ENCODE peak calls at places on chromosomes 5 and 9, in five cellular contexts. L is ovary, V is Peyer's patch, U is thyroid gland, J is mucosa of descending colon. B is an unnamed sample. For H3K4me1, the result is how much of the 10 kb centered on the place peaks cover.

GRCh38 chr5:118121258-118121657 is 867.1 kb downstream of the DTWD2 start:
- DNase-seq in U (no peak), J (no peak), V (no peak), L (no peak), B (no peak)

GRCh38 chr5:14581333-14581890 is at the start of gene OTULINL:
- DNase-seq in J (peak), L (peak), V (peak), U (peak), B (peak)

GRCh38 chr5:96090205-96090604 is 128.6 kb upstream of the ELL2 start:
- DNase-seq in L (no peak), V (no peak), U (no peak), J (no peak), B (no peak)

GRCh38 chr9:98477884-98478283 is 222.4 kb upstream of the TBC1D2 start:
- DNase-seq in L (no peak), U (no peak), J (no peak), V (no peak), B (no peak)

GRCh38 chr5:57724836-57725235 is 242.2 kb upstream of the ACTBL2 start:
- DNase-seq in L (no peak), J (no peak), V (no peak), U (no peak), B (no peak)

GRCh38 chr9:125747765-125748510 is 765 bp downstream of the PBX3 start:
- DNase-seq in U (peak), L (peak), J (peak), V (peak), B (peak)

GRCh38 chr5:171311698-171312083 is 2.6 kb downstream of the TLX3 start:
- DNase-seq in U (no peak), L (no peak), J (no peak), V (no peak), B (no peak)

GRCh38 chr5:125657936-125658335 is 765.3 kb upstream of the GRAMD2B start:
- DNase-seq in U (no peak), J (no peak), L (no peak), V (no peak), B (no peak)

GRCh38 chr9:98602839-98603238 is 105.9 kb downstream of the GABBR2 start:
- DNase-seq in U (no peak), V (no peak), L (no peak), J (no peak), B (no peak)

GRCh38 chr9:132632426-132632825 is 37.4 kb downstream of the DDX31 start:
- DNase-seq in V (no peak), U (no peak), L (no peak), J (no peak), B (no peak)

GRCh38 chr5:143758750-143759149 is 53.2 kb upstream of the HMHB1 start:
- DNase-seq in J (no peak), U (no peak), L (no peak), V (no peak), B (no peak)

GRCh38 chr5:75707911-75708509 is 9.2 kb downstream of the POC5 start:
- DNase-seq in U (no peak), L (no peak), V (no peak), J (no peak), B (no peak)

GRCh38 chr9:131410051-131410491 is 16.2 kb downstream of the PRRC2B start:
- DNase-seq in L (no peak), U (no peak), J (no peak), V (no peak), B (no peak)

GRCh38 chr9:103335461-103335860 is 340.3 kb downstream of the CYLC2 start:
- DNase-seq in U (no peak), L (no peak), V (no peak), J (no peak), B (no peak)

GRCh38 chr9:133877327-133877726 is 114.8 kb downstream of the VAV2 start:
- DNase-seq in J (no peak), U (no peak), V (no peak), L (no peak), B (no peak)

GRCh38 chr9:69412741-69413150 is 87.7 kb downstream of the ENTREP1 start:
- DNase-seq in V (no peak), U (peak), J (peak), L (peak), B (peak)

GRCh38 chr5:128279345-128279744 is 195.8 kb downstream of the SLC12A2 start:
- DNase-seq in L (no peak), U (no peak), J (no peak), V (no peak), B (no peak)

GRCh38 chr5:11904270-11904906 is at the start of gene CTNND2:
- DNase-seq in V (no peak), U (peak), L (no peak), J (peak), B (peak)

GRCh38 chr5:6556089-6556801 is 76.6 kb downstream of the NSUN2 start:
- DNase-seq in U (no peak), L (no peak), J (no peak), V (no peak), B (no peak)

GRCh38 chr9:1978941-1979340 is 36.2 kb upstream of the SMARCA2 start:
- DNase-seq in L (peak), V (no peak), U (no peak), J (peak), B (no peak)

GRCh38 chr5:83590966-83591365 is 119.4 kb downstream of the VCAN start:
- DNase-seq in L (no peak), V (no peak), J (no peak), U (no peak), B (no peak)

GRCh38 chr9:109742759-109743388 is 37.1 kb upstream of the PALM2AKAP2 start:
- DNase-seq in U (peak), L (no peak), V (no peak), J (no peak), B (no peak)

GRCh38 chr5:1507457-1507856 is 16.3 kb downstream of the LPCAT1 start:
- DNase-seq in V (peak), L (no peak), U (no peak), J (no peak), B (no peak)

GRCh38 chr9:135978650-135979461 is 17.7 kb upstream of the UBAC1 start:
- DNase-seq in L (no peak), V (no peak), U (no peak), J (no peak), B (no peak)

GRCh38 chr9:137406876-137407589 is 15.9 kb downstream of the EXD3 start:
- DNase-seq in V (peak), L (peak), J (peak), U (peak), B (peak)

GRCh38 chr5:113922343-113922742 is 408.8 kb downstream of the YTHDC2 start:
- DNase-seq in U (no peak), J (no peak), V (no peak), L (no peak), B (no peak)

GRCh38 chr5:136432705-136433104 is 67.4 kb upstream of the TRPC7 start:
- DNase-seq in J (no peak), L (no peak), U (no peak), V (no peak), B (no peak)

GRCh38 chr5:68381060-68381459 is 165.5 kb downstream of the PIK3R1 start:
- DNase-seq in V (no peak), U (no peak), L (no peak), J (no peak), B (no peak)

GRCh38 chr5:163248333-163248732 is 189.1 kb upstream of the CCNG1 start:
- DNase-seq in L (no peak), J (no peak), U (no peak), V (no peak), B (no peak)

DNA sequence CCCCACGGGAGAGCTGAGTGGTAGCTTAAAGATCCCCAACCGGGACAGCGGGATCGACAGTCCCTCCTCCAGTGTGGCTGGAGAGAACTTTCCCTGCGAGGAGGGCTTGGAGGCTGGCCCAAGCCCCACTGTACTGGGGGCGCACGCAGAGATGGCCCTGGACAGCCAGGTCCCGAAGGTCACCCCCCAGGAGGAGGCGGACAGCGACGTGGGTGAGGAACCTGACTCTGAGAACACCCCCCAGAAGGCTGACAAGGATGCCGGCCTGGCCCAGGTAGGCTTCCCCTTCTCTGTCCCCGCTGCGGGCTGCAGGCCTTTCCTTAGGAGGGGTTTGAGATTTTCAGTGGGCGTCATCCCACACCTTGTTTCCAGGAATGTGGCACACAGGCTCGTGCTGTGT is 29.1 kb downstream of the FGD3 start:
- DNase-seq in U (no peak), J (no peak), V (peak), L (no peak), B (no peak)
- H3K4me1 ChIP-seq in U (under half), J (under half), V (under half), L (under half), B (under half)

DNA sequence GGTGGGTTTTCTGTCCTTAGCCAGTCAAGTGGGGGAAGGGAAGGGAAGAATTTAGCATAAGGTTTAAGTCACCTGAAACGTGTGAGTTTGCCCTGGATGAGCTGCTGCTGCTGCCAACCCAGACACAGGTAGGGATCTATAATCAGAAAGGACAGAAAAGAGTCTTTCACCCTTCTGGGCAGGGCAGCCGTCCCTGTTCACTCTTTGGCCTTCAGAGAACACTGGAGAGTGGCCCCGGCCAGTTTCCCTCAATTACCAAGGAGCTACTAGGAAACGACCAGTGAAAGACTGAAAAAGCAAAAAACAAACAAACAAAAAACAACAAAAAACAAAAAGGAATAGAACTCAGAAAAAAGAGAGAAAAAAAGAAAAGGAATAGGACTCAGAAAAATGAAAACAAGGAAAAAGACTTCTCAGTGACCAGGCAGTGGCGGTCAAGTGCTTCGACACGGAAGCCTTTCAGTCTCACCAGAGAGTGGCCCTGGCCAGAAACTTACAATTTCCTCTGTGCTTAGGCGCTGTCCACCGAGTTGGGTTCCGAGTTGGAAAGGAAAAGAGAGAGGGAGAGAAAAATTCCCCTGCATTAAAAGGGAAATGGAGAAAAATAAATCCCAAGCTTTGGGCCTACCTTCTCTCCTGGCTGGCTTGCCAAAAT is 2.5 kb upstream of the GM2A start:
- DNase-seq in V (no peak), L (no peak), J (no peak), U (no peak), B (peak)
- H3K4me3 ChIP-seq in V (no peak), L (no peak), J (no peak), U (no peak), B (no peak)

GRCh38 chr5:122312670-122312988 is 592 bp downstream of the SNCAIP start:
- DNase-seq in V (no peak), U (peak), L (peak), J (peak), B (peak)
- H3K4me1 ChIP-seq in V (under half), U (under half), L (under half), J (under half), B (under half)

GRCh38 chr5:154646841-154647759 is 108.1 kb upstream of the LARP1 start:
- DNase-seq in L (peak), J (peak), V (peak), U (peak), B (peak)
- H3K4me3 ChIP-seq in L (peak), J (no peak), V (peak), U (no peak), B (peak)

DNA sequence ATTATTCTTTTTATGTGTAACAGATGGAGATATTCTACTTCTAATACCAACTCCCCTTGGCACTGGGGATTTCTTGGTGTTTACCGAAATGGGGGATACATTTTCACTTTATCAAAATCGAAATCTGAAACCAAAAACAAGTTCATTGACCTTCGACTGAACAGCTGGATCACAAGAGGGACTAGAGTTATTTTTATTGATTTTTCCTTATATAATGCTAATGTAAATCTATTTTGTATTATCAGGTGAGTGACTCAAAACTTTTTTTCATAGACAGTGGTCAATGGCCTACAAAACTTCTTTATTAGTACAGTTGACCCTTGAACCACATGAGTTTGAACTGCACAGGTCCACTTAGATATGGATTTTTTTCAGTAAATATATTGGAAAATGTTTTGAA is 10.2 kb downstream of the PKD2L2 start:
- DNase-seq in U (no peak), V (no peak), J (no peak), L (no peak), B (no peak)
- H3K4me1 ChIP-seq in U (under half), V (under half), J (under half), L (under half), B (under half)

GRCh38 chr5:108260105-108260857 is 121.6 kb downstream of the FBXL17 start:
- DNase-seq in L (peak), U (peak), J (peak), V (peak), B (peak)

GRCh38 chr5:108258001-108258400 is 123.9 kb downstream of the FBXL17 start:
- DNase-seq in J (no peak), V (no peak), U (no peak), L (no peak), B (no peak)

GRCh38 chr5:108259306-108259705 is 122.6 kb downstream of the FBXL17 start:
- DNase-seq in V (no peak), J (no peak), L (no peak), U (no peak), B (no peak)

GRCh38 chr5:108263338-108263737 is 118.6 kb downstream of the FBXL17 start:
- DNase-seq in V (no peak), U (no peak), J (no peak), L (no peak), B (no peak)

GRCh38 chr5:108260858-108261170 is 121.1 kb downstream of the FBXL17 start:
- DNase-seq in U (no peak), J (no peak), L (no peak), V (no peak), B (no peak)
- H3K4me3 ChIP-seq in U (no peak), J (no peak), L (no peak), V (no peak), B (no peak)

DNA sequence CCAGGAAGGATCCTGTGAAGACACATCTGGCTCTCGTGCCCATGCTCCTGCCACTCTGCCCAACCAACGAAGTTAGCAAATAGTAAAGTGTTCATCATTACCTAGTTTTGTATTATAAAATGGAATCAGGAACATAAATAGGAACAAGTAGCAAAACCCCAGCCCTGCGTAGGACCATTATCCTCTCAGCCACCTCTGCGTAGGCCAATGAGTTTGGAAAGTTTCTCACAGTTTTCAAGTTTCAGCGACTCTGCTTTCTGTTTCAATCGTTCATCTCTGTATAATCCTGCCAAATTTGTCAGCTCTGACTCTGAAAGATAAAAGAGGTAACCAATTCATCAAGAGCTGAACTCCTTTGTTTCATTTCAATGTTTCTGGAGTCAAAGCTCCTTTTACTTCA is 10.1 kb upstream of the SPATA24 start:
- DNase-seq in V (peak), L (no peak), U (no peak), J (no peak), B (no peak)
- H3K4me1 ChIP-seq in V (under half), L (under half), U (under half), J (under half), B (under half)

GRCh38 chr5:10566556-10567068 is 2.7 kb downstream of the ANKRD33B start:
- DNase-seq in V (peak), U (no peak), J (no peak), L (no peak), B (no peak)
- H3K4me3 ChIP-seq in V (peak), U (no peak), J (no peak), L (peak), B (no peak)

B was measured in testis.